ENCODE peak calls at places on chromosome 3, in five cellular contexts. M is WTC11, V is GM13976, C is AG09319, K is fibroblast of villous mesenchyme. T is an unnamed sample.

GRCh38 chr3:154113609-154114008 is 7.6 kb upstream of the ARHGEF26 start:
- DNase-seq in M (no peak), V (no peak), C (no peak), K (no peak), T (no peak)

GRCh38 chr3:192816274-192816853 is 89.0 kb upstream of the FGF12 start:
- DNase-seq in M (no peak), V (no peak), C (no peak), K (peak; percentile 74), T (no peak)

GRCh38 chr3:134754768-134755559 is 40.1 kb upstream of the EPHB1 start:
- DNase-seq in M (peak; percentile 85), V (peak; percentile 66), C (peak; percentile 2), K (peak; percentile 24), T (peak; percentile 61)

GRCh38 chr3:86416334-86416733 is 574.6 kb downstream of the VGLL3 start:
- DNase-seq in M (no peak), V (no peak), C (no peak), K (no peak), T (no peak)

GRCh38 chr3:134824676-134825290 is 29.7 kb downstream of the EPHB1 start:
- DNase-seq in M (no peak), V (no peak), C (no peak), K (no peak), T (no peak)

GRCh38 chr3:184688251-184688851 is 23.5 kb downstream of the MAGEF1 start:
- DNase-seq in M (no peak), V (no peak), C (peak; percentile 62), K (peak; percentile 90), T (no peak)

GRCh38 chr3:71441217-71441924 is 142.2 kb downstream of the FOXP1 start:
- DNase-seq in M (no peak), V (no peak), C (no peak), K (no peak), T (peak; percentile 43)

GRCh38 chr3:112333002-112333385 is at the start of gene CD200:
- DNase-seq in M (peak; percentile 85), V (peak; percentile 56), C (no peak), K (peak; percentile 41), T (peak; percentile 66)

GRCh38 chr3:149395107-149396089 is 17.9 kb upstream of the TM4SF1 start:
- DNase-seq in M (no peak), V (no peak), C (no peak), K (peak; percentile 82), T (no peak)

GRCh38 chr3:184874709-184875644 is 63.0 kb downstream of the VPS8 start:
- DNase-seq in M (peak; percentile 18), V (peak; percentile 36), C (no peak), K (peak; percentile 35), T (peak; percentile 26)

GRCh38 chr3:55482496-55483195 is 4.5 kb downstream of the WNT5A start:
- DNase-seq in M (peak; percentile 58), V (no peak), C (no peak), K (peak; percentile 76), T (no peak)

GRCh38 chr3:60594025-60594424 is 657.2 kb downstream of the FHIT start:
- DNase-seq in M (no peak), V (no peak), C (no peak), K (peak; percentile 74), T (no peak)

GRCh38 chr3:191047930-191048329 is 151.1 kb upstream of the OSTN start:
- DNase-seq in M (no peak), V (no peak), C (no peak), K (no peak), T (no peak)

GRCh38 chr3:191051037-191051436 is 148.0 kb upstream of the OSTN start:
- DNase-seq in M (no peak), V (peak; percentile 33), C (no peak), K (peak; percentile 42), T (no peak)
- TF ChIP-seq CTCF in M (peak; percentile 35), V (no peak), C (peak; percentile 28), K (peak; percentile 38), T (peak; percentile 44)

GRCh38 chr3:163039636-163040035 is 1543.0 kb downstream of the OTOL1 start:
- DNase-seq in M (no peak), V (no peak), C (no peak), K (no peak), T (no peak)

GRCh38 chr3:163045945-163046344 is 1549.3 kb downstream of the OTOL1 start:
- DNase-seq in M (no peak), V (no peak), C (no peak), K (no peak), T (no peak)

DNA sequence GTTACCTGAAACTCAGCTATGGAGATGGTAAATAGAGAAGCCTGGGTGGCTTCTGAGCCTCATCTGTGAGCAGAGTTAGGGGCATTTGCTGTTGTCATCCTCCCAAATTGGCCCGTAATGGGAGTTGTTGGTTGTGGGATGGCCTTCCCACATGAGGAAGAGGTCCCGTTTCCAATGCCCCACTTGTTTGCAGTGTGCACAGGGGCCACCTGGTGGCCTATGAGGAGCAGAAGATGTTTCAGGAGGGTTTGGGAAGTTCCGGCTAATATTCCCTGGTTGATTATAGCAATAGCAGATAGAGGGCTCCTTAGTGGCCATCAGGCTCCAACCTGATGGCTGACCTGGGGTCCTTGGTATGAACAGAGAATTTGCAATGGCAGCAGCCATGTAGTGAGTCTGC is 1546.5 kb downstream of the OTOL1 start:
- DNase-seq in M (peak; percentile 11), V (no peak), C (no peak), K (peak; percentile 19), T (no peak)
- TF ChIP-seq CTCF in M (no peak), V (no peak), C (peak; percentile 21), K (peak; percentile 50), T (no peak)

GRCh38 chr3:122389892-122390291 is 5.9 kb downstream of the FAM162A start:
- DNase-seq in M (no peak), V (no peak), C (no peak), K (no peak), T (no peak)

GRCh38 chr3:122383915-122384697 is at the start of gene FAM162A:
- DNase-seq in M (peak; percentile 94), V (peak; percentile 95), C (peak; percentile 61), K (peak; percentile 84), T (peak; percentile 96)

GRCh38 chr3:122389197-122389596 is 5.2 kb downstream of the FAM162A start:
- DNase-seq in M (no peak), V (no peak), C (no peak), K (no peak), T (no peak)

GRCh38 chr3:122390665-122391064 is 6.7 kb downstream of the FAM162A start:
- DNase-seq in M (no peak), V (no peak), C (no peak), K (peak; percentile 35), T (no peak)

DNA sequence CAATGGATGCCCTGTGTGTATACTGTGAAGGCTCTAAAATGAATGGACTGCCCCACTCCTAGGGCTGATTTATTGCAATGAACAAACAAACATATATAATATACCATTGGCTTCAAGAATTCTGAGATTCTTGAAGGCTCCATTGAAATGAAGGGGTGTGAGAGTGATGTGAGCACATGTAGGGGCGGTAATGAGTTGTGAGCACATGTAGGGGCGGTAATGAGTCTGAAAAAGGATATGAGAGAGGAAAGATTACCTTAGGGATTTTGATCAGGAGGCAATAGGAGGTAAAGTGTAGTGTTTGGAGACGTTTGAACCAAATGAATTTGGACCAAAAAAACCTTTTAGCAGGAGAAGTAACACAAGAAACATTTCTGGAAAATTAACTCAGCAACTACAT is 3.7 kb downstream of the FAM162A start:
- DNase-seq in M (no peak), V (no peak), C (no peak), K (no peak), T (no peak)
- TF ChIP-seq CTCF in M (no peak), V (no peak), C (no peak), K (no peak), T (no peak)

DNA sequence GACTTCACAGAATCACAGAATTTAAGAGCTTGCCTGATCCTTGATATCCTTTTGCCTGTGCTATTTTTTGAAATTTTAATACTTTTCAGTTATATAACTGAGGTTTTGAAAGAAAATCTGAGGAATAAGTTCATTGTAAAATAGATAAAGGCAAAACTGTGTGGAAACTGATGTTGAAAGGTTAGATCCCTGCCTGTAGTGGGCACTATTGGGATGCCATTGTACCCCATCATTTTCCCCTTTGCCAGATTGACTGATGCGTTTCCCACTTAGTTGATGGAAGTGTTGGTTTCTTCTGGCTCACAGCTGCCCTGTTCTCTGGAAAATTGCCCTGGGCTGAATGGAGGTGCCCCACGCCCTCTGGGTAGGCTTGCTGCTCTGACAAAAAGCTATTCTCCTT is 387.9 kb downstream of the RBMS3 start:
- DNase-seq in M (no peak), V (no peak), C (no peak), K (no peak), T (no peak)
- TF ChIP-seq CTCF in M (no peak), V (no peak), C (no peak), K (no peak), T (no peak)

GRCh38 chr3:44061961-44062360 is 179.7 kb upstream of the TOPAZ1 start:
- DNase-seq in M (no peak), V (no peak), C (no peak), K (no peak), T (no peak)
- TF ChIP-seq CTCF in M (no peak), V (no peak), C (no peak), K (no peak), T (no peak)

DNA sequence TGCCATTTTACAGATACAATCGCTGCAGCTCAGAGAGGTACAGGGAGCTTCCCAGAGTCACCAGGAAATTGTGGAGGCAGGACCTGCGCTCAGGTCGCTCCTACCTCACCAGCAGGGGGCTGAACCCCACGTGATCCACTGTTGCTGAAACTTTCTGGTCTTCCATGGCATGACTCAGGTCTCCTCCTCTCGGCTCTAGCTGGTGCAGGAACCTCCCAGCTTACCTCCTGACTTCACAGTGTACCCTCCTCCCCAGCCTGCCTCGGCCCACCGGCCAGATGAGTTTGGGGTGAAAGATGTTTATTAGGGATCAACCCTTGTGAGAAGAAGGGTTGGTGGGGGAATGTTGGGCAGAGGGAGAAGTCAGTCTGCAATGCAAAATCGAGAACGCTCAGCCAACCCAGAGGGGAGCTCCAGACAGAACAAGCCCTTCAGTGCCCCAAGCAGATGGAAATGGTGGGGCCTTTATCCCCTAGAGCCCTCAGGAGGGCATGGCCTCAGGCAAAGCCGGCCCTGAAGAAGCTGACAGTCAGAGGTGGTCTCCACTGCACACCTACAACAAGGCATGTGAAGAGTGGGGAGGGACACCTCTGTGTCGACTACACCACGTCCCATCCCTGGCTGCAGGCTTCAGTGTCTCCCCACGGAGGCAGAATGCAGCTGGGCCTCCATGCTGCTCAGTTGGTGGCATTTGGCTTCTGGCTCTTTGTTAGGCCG is 118.6 kb upstream of the PRR20G start:
- DNase-seq in M (no peak), V (no peak), C (no peak), K (peak; percentile 1), T (peak; percentile 36)
- TF ChIP-seq CTCF in M (no peak), V (no peak), C (no peak), K (peak; percentile 18), T (no peak)

GRCh38 chr3:187713504-187713903 is 11.1 kb upstream of the RTP2 start:
- DNase-seq in M (no peak), V (no peak), C (no peak), K (peak; percentile 48), T (peak; percentile 26)

GRCh38 chr3:187708696-187709095 is 6.3 kb upstream of the RTP2 start:
- DNase-seq in M (no peak), V (no peak), C (no peak), K (no peak), T (no peak)

GRCh38 chr3:187706966-187707365 is 4.6 kb upstream of the RTP2 start:
- DNase-seq in M (no peak), V (no peak), C (no peak), K (no peak), T (no peak)

GRCh38 chr3:187705164-187705563 is 2.8 kb upstream of the RTP2 start:
- DNase-seq in M (no peak), V (no peak), C (no peak), K (no peak), T (no peak)

GRCh38 chr3:187709155-187709554 is 6.8 kb upstream of the RTP2 start:
- DNase-seq in M (peak; percentile 26), V (no peak), C (no peak), K (no peak), T (no peak)
- TF ChIP-seq CTCF in M (no peak), V (no peak), C (no peak), K (peak; percentile 12), T (no peak)

T was measured in activated CD8-positive, alpha-beta T cell treated with anti-CD3 and anti-CD28 coated beads for 36 hours.